ENCODE peak calls at places on chromosome 22, in ten cellular contexts. One of them, this sample, is unnamed.

GRCh38 chr22:23457586-23457985 is 122.5 kb downstream of the IGLL1 start:
- DNase-seq in H1: no peak
- DNase-seq in right lobe of liver: no peak
- DNase-seq in left lung: no peak
- DNase-seq in left ventricle myocardium inferior: no peak
- DNase-seq in CD8-positive, alpha-beta T cell: no peak
- DNase-seq in GM13977: no peak
- DNase-seq in AG09319: no peak
- DNase-seq in sigmoid colon: no peak
- DNase-seq in upper lobe of right lung: peak
- DNase-seq in this sample: no peak

GRCh38 chr22:17664414-17665045 is 26.0 kb downstream of the BCL2L13 start:
- DNase-seq in H1: no peak
- DNase-seq in right lobe of liver: no peak
- DNase-seq in left lung: no peak
- DNase-seq in left ventricle myocardium inferior: no peak
- DNase-seq in CD8-positive, alpha-beta T cell: no peak
- DNase-seq in GM13977: no peak
- DNase-seq in AG09319: no peak
- DNase-seq in sigmoid colon: no peak
- DNase-seq in upper lobe of right lung: peak
- DNase-seq in this sample: no peak

GRCh38 chr22:42160830-42161696 is 30.5 kb upstream of the CYP2D6 start:
- DNase-seq in H1: no peak
- DNase-seq in right lobe of liver: no peak
- DNase-seq in left lung: no peak
- DNase-seq in left ventricle myocardium inferior: no peak
- DNase-seq in CD8-positive, alpha-beta T cell: no peak
- DNase-seq in GM13977: no peak
- DNase-seq in AG09319: no peak
- DNase-seq in sigmoid colon: no peak
- DNase-seq in upper lobe of right lung: no peak
- DNase-seq in this sample: no peak

GRCh38 chr22:46931414-46931813 is 169.0 kb downstream of the TBC1D22A start:
- DNase-seq in H1: no peak
- DNase-seq in right lobe of liver: no peak
- DNase-seq in left lung: no peak
- DNase-seq in left ventricle myocardium inferior: no peak
- DNase-seq in CD8-positive, alpha-beta T cell: no peak
- DNase-seq in GM13977: no peak
- DNase-seq in AG09319: no peak
- DNase-seq in sigmoid colon: no peak
- DNase-seq in upper lobe of right lung: no peak
- DNase-seq in this sample: no peak

GRCh38 chr22:21041937-21042336 is 3.8 kb upstream of the LRRC74B start:
- DNase-seq in H1: no peak
- DNase-seq in right lobe of liver: no peak
- DNase-seq in left lung: no peak
- DNase-seq in left ventricle myocardium inferior: no peak
- DNase-seq in CD8-positive, alpha-beta T cell: no peak
- DNase-seq in GM13977: no peak
- DNase-seq in AG09319: no peak
- DNase-seq in sigmoid colon: no peak
- DNase-seq in upper lobe of right lung: no peak
- DNase-seq in this sample: no peak

GRCh38 chr22:35322126-35322525 is 22.4 kb downstream of the TOM1 start:
- DNase-seq in H1: no peak
- DNase-seq in right lobe of liver: no peak
- DNase-seq in left lung: no peak
- DNase-seq in left ventricle myocardium inferior: peak
- DNase-seq in CD8-positive, alpha-beta T cell: no peak
- DNase-seq in GM13977: no peak
- DNase-seq in AG09319: no peak
- DNase-seq in sigmoid colon: no peak
- DNase-seq in upper lobe of right lung: no peak
- DNase-seq in this sample: no peak

GRCh38 chr22:19448739-19449421 is 1.4 kb upstream of the C22orf39 start:
- DNase-seq in H1: no peak
- DNase-seq in right lobe of liver: no peak
- DNase-seq in left lung: no peak
- DNase-seq in left ventricle myocardium inferior: no peak
- DNase-seq in CD8-positive, alpha-beta T cell: no peak
- DNase-seq in GM13977: peak
- DNase-seq in AG09319: no peak
- DNase-seq in sigmoid colon: no peak
- DNase-seq in upper lobe of right lung: no peak
- DNase-seq in this sample: no peak

GRCh38 chr22:46891382-46891951 is 129.0 kb downstream of the TBC1D22A start:
- DNase-seq in H1: no peak
- DNase-seq in right lobe of liver: no peak
- DNase-seq in left lung: no peak
- DNase-seq in left ventricle myocardium inferior: no peak
- DNase-seq in CD8-positive, alpha-beta T cell: no peak
- DNase-seq in GM13977: no peak
- DNase-seq in AG09319: no peak
- DNase-seq in sigmoid colon: no peak
- DNase-seq in upper lobe of right lung: no peak
- DNase-seq in this sample: no peak

GRCh38 chr22:24521791-24522245 is 26.7 kb downstream of the UPB1 start:
- DNase-seq in H1: peak
- DNase-seq in right lobe of liver: no peak
- DNase-seq in left lung: peak
- DNase-seq in left ventricle myocardium inferior: no peak
- DNase-seq in CD8-positive, alpha-beta T cell: no peak
- DNase-seq in GM13977: peak
- DNase-seq in AG09319: no peak
- DNase-seq in sigmoid colon: no peak
- DNase-seq in upper lobe of right lung: peak
- DNase-seq in this sample: no peak

GRCh38 chr22:29700206-29700948 is 19.4 kb upstream of the CABP7 start:
- DNase-seq in H1: no peak
- DNase-seq in right lobe of liver: no peak
- DNase-seq in left lung: no peak
- DNase-seq in left ventricle myocardium inferior: no peak
- DNase-seq in CD8-positive, alpha-beta T cell: no peak
- DNase-seq in GM13977: no peak
- DNase-seq in AG09319: no peak
- DNase-seq in sigmoid colon: no peak
- DNase-seq in upper lobe of right lung: no peak
- DNase-seq in this sample: no peak

GRCh38 chr22:31891366-31892079 is 52.8 kb upstream of the YWHAH start:
- DNase-seq in H1: no peak
- DNase-seq in right lobe of liver: no peak
- DNase-seq in left lung: no peak
- DNase-seq in left ventricle myocardium inferior: no peak
- DNase-seq in CD8-positive, alpha-beta T cell: no peak
- DNase-seq in GM13977: no peak
- DNase-seq in AG09319: no peak
- DNase-seq in sigmoid colon: no peak
- DNase-seq in upper lobe of right lung: no peak
- DNase-seq in this sample: no peak

GRCh38 chr22:22717723-22718122 is 73.3 kb downstream of the GGTLC2 start:
- DNase-seq in H1: no peak
- DNase-seq in right lobe of liver: no peak
- DNase-seq in left lung: no peak
- DNase-seq in left ventricle myocardium inferior: no peak
- DNase-seq in CD8-positive, alpha-beta T cell: no peak
- DNase-seq in GM13977: no peak
- DNase-seq in AG09319: no peak
- DNase-seq in sigmoid colon: no peak
- DNase-seq in upper lobe of right lung: no peak
- DNase-seq in this sample: no peak

GRCh38 chr22:17767236-17768065 is 6.8 kb downstream of the BID start:
- DNase-seq in H1: no peak
- DNase-seq in right lobe of liver: no peak
- DNase-seq in left lung: no peak
- DNase-seq in left ventricle myocardium inferior: no peak
- DNase-seq in CD8-positive, alpha-beta T cell: no peak
- DNase-seq in GM13977: peak
- DNase-seq in AG09319: no peak
- DNase-seq in sigmoid colon: no peak
- DNase-seq in upper lobe of right lung: no peak
- DNase-seq in this sample: no peak

GRCh38 chr22:26579331-26579886 is 10.5 kb downstream of the TPST2 start:
- DNase-seq in H1: no peak
- DNase-seq in right lobe of liver: peak
- DNase-seq in left lung: no peak
- DNase-seq in left ventricle myocardium inferior: no peak
- DNase-seq in CD8-positive, alpha-beta T cell: no peak
- DNase-seq in GM13977: peak
- DNase-seq in AG09319: no peak
- DNase-seq in sigmoid colon: no peak
- DNase-seq in upper lobe of right lung: peak
- DNase-seq in this sample: peak

GRCh38 chr22:22683668-22684361 is 39.4 kb downstream of the GGTLC2 start:
- DNase-seq in H1: no peak
- DNase-seq in right lobe of liver: no peak
- DNase-seq in left lung: no peak
- DNase-seq in left ventricle myocardium inferior: no peak
- DNase-seq in CD8-positive, alpha-beta T cell: no peak
- DNase-seq in GM13977: no peak
- DNase-seq in AG09319: no peak
- DNase-seq in sigmoid colon: no peak
- DNase-seq in upper lobe of right lung: no peak
- DNase-seq in this sample: no peak

GRCh38 chr22:22857607-22858558 is 29.7 kb upstream of the IGLL5 start:
- DNase-seq in H1: no peak
- DNase-seq in right lobe of liver: no peak
- DNase-seq in left lung: no peak
- DNase-seq in left ventricle myocardium inferior: no peak
- DNase-seq in CD8-positive, alpha-beta T cell: no peak
- DNase-seq in GM13977: no peak
- DNase-seq in AG09319: no peak
- DNase-seq in sigmoid colon: no peak
- DNase-seq in upper lobe of right lung: no peak
- DNase-seq in this sample: no peak

GRCh38 chr22:23849009-23850006 is 8.4 kb upstream of the SLC2A11 start:
- DNase-seq in H1: peak
- DNase-seq in right lobe of liver: peak
- DNase-seq in left lung: peak
- DNase-seq in left ventricle myocardium inferior: peak
- DNase-seq in CD8-positive, alpha-beta T cell: peak
- DNase-seq in GM13977: peak
- DNase-seq in AG09319: peak
- DNase-seq in sigmoid colon: peak
- DNase-seq in upper lobe of right lung: peak
- DNase-seq in this sample: peak

GRCh38 chr22:40199852-40200251 is 22.1 kb downstream of the TNRC6B start:
- DNase-seq in H1: no peak
- DNase-seq in right lobe of liver: no peak
- DNase-seq in left lung: no peak
- DNase-seq in left ventricle myocardium inferior: no peak
- DNase-seq in CD8-positive, alpha-beta T cell: no peak
- DNase-seq in GM13977: no peak
- DNase-seq in AG09319: no peak
- DNase-seq in sigmoid colon: no peak
- DNase-seq in upper lobe of right lung: no peak
- DNase-seq in this sample: no peak

GRCh38 chr22:24566899-24567511 is 11.2 kb downstream of the SNRPD3 start:
- DNase-seq in H1: no peak
- DNase-seq in right lobe of liver: no peak
- DNase-seq in left lung: no peak
- DNase-seq in left ventricle myocardium inferior: no peak
- DNase-seq in CD8-positive, alpha-beta T cell: no peak
- DNase-seq in GM13977: no peak
- DNase-seq in AG09319: no peak
- DNase-seq in sigmoid colon: no peak
- DNase-seq in upper lobe of right lung: no peak
- DNase-seq in this sample: no peak

GRCh38 chr22:33573479-33573878 is 346.8 kb downstream of the LARGE1 start:
- DNase-seq in H1: no peak
- DNase-seq in right lobe of liver: no peak
- DNase-seq in left lung: no peak
- DNase-seq in left ventricle myocardium inferior: no peak
- DNase-seq in CD8-positive, alpha-beta T cell: no peak
- DNase-seq in GM13977: no peak
- DNase-seq in AG09319: no peak
- DNase-seq in sigmoid colon: no peak
- DNase-seq in upper lobe of right lung: no peak
- DNase-seq in this sample: no peak

GRCh38 chr22:46998346-46998745 is 235.9 kb downstream of the TBC1D22A start:
- DNase-seq in H1: no peak
- DNase-seq in right lobe of liver: no peak
- DNase-seq in left lung: no peak
- DNase-seq in left ventricle myocardium inferior: no peak
- DNase-seq in CD8-positive, alpha-beta T cell: no peak
- DNase-seq in GM13977: no peak
- DNase-seq in AG09319: no peak
- DNase-seq in sigmoid colon: peak
- DNase-seq in upper lobe of right lung: no peak
- DNase-seq in this sample: no peak

GRCh38 chr22:50014655-50015401 is 2.3 kb upstream of the IL17REL start:
- DNase-seq in H1: no peak
- DNase-seq in right lobe of liver: no peak
- DNase-seq in left lung: no peak
- DNase-seq in left ventricle myocardium inferior: peak
- DNase-seq in CD8-positive, alpha-beta T cell: no peak
- DNase-seq in GM13977: no peak
- DNase-seq in AG09319: no peak
- DNase-seq in sigmoid colon: peak
- DNase-seq in upper lobe of right lung: peak
- DNase-seq in this sample: no peak
- TF ChIP-seq CTCF in H1: no peak
- TF ChIP-seq CTCF in right lobe of liver: no peak
- TF ChIP-seq CTCF in left lung: no peak
- TF ChIP-seq CTCF in left ventricle myocardium inferior: no peak
- TF ChIP-seq CTCF in CD8-positive, alpha-beta T cell: no peak
- TF ChIP-seq CTCF in GM13977: no peak
- TF ChIP-seq CTCF in AG09319: no peak
- TF ChIP-seq CTCF in sigmoid colon: no peak
- TF ChIP-seq CTCF in upper lobe of right lung: no peak
- TF ChIP-seq CTCF in this sample: no peak

GRCh38 chr22:49515486-49515885 is 312.2 kb downstream of the BRD1 start:
- DNase-seq in H1: no peak
- DNase-seq in right lobe of liver: no peak
- DNase-seq in left lung: no peak
- DNase-seq in left ventricle myocardium inferior: no peak
- DNase-seq in CD8-positive, alpha-beta T cell: no peak
- DNase-seq in GM13977: no peak
- DNase-seq in AG09319: no peak
- DNase-seq in sigmoid colon: no peak
- DNase-seq in upper lobe of right lung: no peak
- DNase-seq in this sample: no peak
- TF ChIP-seq CTCF in H1: peak
- TF ChIP-seq CTCF in right lobe of liver: no peak
- TF ChIP-seq CTCF in left lung: no peak
- TF ChIP-seq CTCF in left ventricle myocardium inferior: no peak
- TF ChIP-seq CTCF in CD8-positive, alpha-beta T cell: no peak
- TF ChIP-seq CTCF in GM13977: no peak
- TF ChIP-seq CTCF in AG09319: no peak
- TF ChIP-seq CTCF in sigmoid colon: no peak
- TF ChIP-seq CTCF in upper lobe of right lung: peak
- TF ChIP-seq CTCF in this sample: no peak

GRCh38 chr22:36409911-36410756 is 22.4 kb upstream of the MYH9 start:
- DNase-seq in H1: peak
- DNase-seq in right lobe of liver: peak
- DNase-seq in left lung: peak
- DNase-seq in left ventricle myocardium inferior: peak
- DNase-seq in CD8-positive, alpha-beta T cell: peak
- DNase-seq in GM13977: peak
- DNase-seq in AG09319: no peak
- DNase-seq in sigmoid colon: peak
- DNase-seq in upper lobe of right lung: peak
- DNase-seq in this sample: peak
- TF ChIP-seq CTCF in H1: no peak
- TF ChIP-seq CTCF in right lobe of liver: no peak
- TF ChIP-seq CTCF in left lung: no peak
- TF ChIP-seq CTCF in left ventricle myocardium inferior: no peak
- TF ChIP-seq CTCF in CD8-positive, alpha-beta T cell: no peak
- TF ChIP-seq CTCF in GM13977: no peak
- TF ChIP-seq CTCF in AG09319: no peak
- TF ChIP-seq CTCF in sigmoid colon: no peak
- TF ChIP-seq CTCF in upper lobe of right lung: no peak
- TF ChIP-seq CTCF in this sample: no peak

GRCh38 chr22:43848366-43849171 is 13.7 kb downstream of the SULT4A1 start:
- DNase-seq in H1: no peak
- DNase-seq in right lobe of liver: peak
- DNase-seq in left lung: peak
- DNase-seq in left ventricle myocardium inferior: peak
- DNase-seq in CD8-positive, alpha-beta T cell: no peak
- DNase-seq in GM13977: no peak
- DNase-seq in AG09319: no peak
- DNase-seq in sigmoid colon: peak
- DNase-seq in upper lobe of right lung: peak
- DNase-seq in this sample: no peak
- TF ChIP-seq CTCF in H1: peak
- TF ChIP-seq CTCF in right lobe of liver: peak
- TF ChIP-seq CTCF in left lung: no peak
- TF ChIP-seq CTCF in left ventricle myocardium inferior: peak
- TF ChIP-seq CTCF in CD8-positive, alpha-beta T cell: no peak
- TF ChIP-seq CTCF in GM13977: peak
- TF ChIP-seq CTCF in AG09319: peak
- TF ChIP-seq CTCF in sigmoid colon: no peak
- TF ChIP-seq CTCF in upper lobe of right lung: peak
- TF ChIP-seq CTCF in this sample: no peak